ENCODE peak calls at places on chromosomes 16 and 17, in five cellular contexts. F is cardiac muscle cell, E is mammary epithelial cell, R is uterus, A is left ventricle myocardium inferior. D is an unnamed sample.

GRCh38 chr17:73972901-73973300 is 230.6 kb upstream of the RPL38 start:
- DNase-seq in E (no peak), A (no peak), R (no peak), F (no peak), D (peak; percentile 18)

GRCh38 chr17:74147436-74147835 is 56.0 kb upstream of the RPL38 start:
- DNase-seq in F (no peak), R (no peak), E (no peak), A (no peak), D (no peak)

GRCh38 chr17:12024332-12024731 is 3.7 kb downstream of the MAP2K4 start:
- DNase-seq in A (no peak), R (no peak), E (peak; percentile 89), F (no peak), D (no peak)

GRCh38 chr17:77738666-77739531 is 219.6 kb upstream of the TNRC6C start:
- DNase-seq in A (peak; percentile 64), E (no peak), R (no peak), F (no peak), D (peak; percentile 28)

GRCh38 chr17:4101127-4101798 is 41.6 kb downstream of the ZZEF1 start:
- DNase-seq in F (no peak), R (no peak), A (no peak), E (no peak), D (no peak)

GRCh38 chr16:12340151-12340733 is 363.7 kb downstream of the SNX29 start:
- DNase-seq in R (no peak), F (peak; percentile 35), E (peak; percentile 59), A (no peak), D (no peak)

GRCh38 chr17:4043862-4044261 is 79.6 kb upstream of the ATP2A3 start:
- DNase-seq in F (no peak), R (no peak), E (no peak), A (no peak), D (no peak)

GRCh38 chr16:68093816-68094613 is 8.8 kb downstream of the NFATC3 start:
- DNase-seq in E (peak; percentile 12), R (no peak), A (no peak), F (peak; percentile 31), D (no peak)

GRCh38 chr16:10629592-10629963 is 49.2 kb upstream of the EMP2 start:
- DNase-seq in R (no peak), E (no peak), A (no peak), F (no peak), D (no peak)

GRCh38 chr16:31008154-31008950 is 2.1 kb downstream of the STX1B start:
- DNase-seq in A (no peak), E (peak; percentile 60), F (no peak), R (no peak), D (no peak)

GRCh38 chr17:32261937-32262510 is 3.6 kb upstream of the RHBDL3 start:
- DNase-seq in F (no peak), R (no peak), E (no peak), A (no peak), D (no peak)

GRCh38 chr17:57875109-57876022 is 25.5 kb upstream of the MRPS23 start:
- DNase-seq in R (peak; percentile 86), A (peak; percentile 76), E (peak; percentile 91), F (peak; percentile 60), D (peak; percentile 82)

GRCh38 chr16:76278976-76279375 is 1.8 kb downstream of the CNTNAP4 start:
- DNase-seq in E (peak; percentile 7), A (no peak), F (peak; percentile 61), R (no peak), D (no peak)

GRCh38 chr17:50685691-50686493 is 21.8 kb downstream of the ANKRD40 start:
- DNase-seq in F (no peak), R (no peak), A (no peak), E (no peak), D (peak; percentile 48)

GRCh38 chr17:40316571-40317344 is 7.8 kb downstream of the RARA start:
- DNase-seq in A (peak; percentile 78), R (peak; percentile 82), F (peak; percentile 82), E (peak; percentile 69), D (peak; percentile 85)

GRCh38 chr17:1522626-1523025 is 6.2 kb upstream of the INPP5K start:
- DNase-seq in F (no peak), E (no peak), R (no peak), A (no peak), D (no peak)

GRCh38 chr17:47998044-47998443 is 27.1 kb downstream of the CDK5RAP3 start:
- DNase-seq in A (no peak), E (no peak), F (no peak), R (no peak), D (no peak)
- H3K4me1 ChIP-seq in A (peaks cover 18% of the 10 kb centered on the region), E (peaks cover 12% of the 10 kb centered on the region), F (peaks cover 22% of the 10 kb centered on the region), R (no peaks in the 10 kb centered on the region), D (peaks cover 12% of the 10 kb centered on the region)

DNA sequence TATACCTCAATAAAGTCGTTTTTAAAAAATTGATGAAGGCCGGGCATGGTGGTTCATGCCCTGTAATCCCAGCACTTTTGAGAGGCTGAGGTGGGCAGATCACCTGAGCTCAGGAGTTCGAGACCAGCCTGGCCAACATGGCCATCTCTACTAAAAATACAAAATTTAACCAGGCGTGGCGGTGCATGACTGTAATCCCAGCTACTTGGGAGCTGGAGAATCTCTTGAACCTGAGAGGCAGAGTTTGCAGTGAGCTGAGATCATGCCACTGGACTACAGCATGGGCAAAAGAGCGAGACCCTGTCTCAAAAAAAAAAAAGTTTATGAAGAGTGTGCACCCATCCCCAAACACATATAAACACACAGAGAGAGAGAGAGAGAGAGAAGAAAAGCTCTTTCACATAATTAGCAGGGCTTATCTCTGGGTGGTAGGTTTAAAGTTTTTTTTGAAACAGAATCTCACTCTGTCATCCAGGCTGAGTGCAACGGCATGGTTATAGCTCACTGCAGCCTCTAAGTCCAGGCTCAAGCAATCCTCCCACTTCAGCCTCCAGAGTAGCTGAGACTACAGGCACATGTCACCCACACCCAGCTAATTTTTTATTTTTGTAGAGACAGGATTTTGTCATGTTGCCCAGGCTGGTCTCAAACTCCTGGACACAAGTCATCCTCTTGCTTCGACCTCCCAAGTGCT is 3.0 kb downstream of the SREBF1 start:
- DNase-seq in E (no peak), A (no peak), F (no peak), R (no peak), D (no peak)
- H3K4me1 ChIP-seq in E (peaks cover 32% of the 10 kb centered on the region), A (peaks cover 73% of the 10 kb centered on the region), F (peaks cover 45% of the 10 kb centered on the region), R (peaks cover 11% of the 10 kb centered on the region), D (peaks cover 42% of the 10 kb centered on the region)

DNA sequence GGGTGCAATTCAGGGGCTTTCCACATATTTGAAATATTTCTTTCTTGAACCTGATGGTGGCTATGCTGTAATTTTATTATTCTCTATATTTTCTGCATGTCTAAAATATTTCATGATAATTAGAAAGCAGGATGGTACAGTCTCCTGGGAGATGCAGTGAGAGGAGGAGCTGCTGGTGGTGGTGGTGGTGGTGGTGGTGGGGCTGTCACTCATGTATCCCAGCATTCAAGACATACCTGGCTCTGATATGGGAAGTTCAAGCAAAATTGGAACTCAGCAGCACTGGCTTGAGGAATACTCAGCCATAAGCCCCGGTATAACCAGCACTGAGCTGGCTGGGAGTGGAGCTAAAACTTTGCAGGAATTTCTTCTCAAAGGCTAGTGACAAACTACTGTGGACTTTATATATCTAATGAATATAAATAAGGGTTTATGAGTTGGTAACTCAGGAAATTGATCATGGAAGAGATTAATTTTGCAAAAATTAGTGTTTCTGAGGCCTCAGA is 200.3 kb downstream of the PRKCB start:
- DNase-seq in A (no peak), R (no peak), E (no peak), F (no peak), D (no peak)
- H3K4me1 ChIP-seq in A (no peaks in the 10 kb centered on the region), R (no peaks in the 10 kb centered on the region), E (no peaks in the 10 kb centered on the region), F (no peaks in the 10 kb centered on the region), D (no peaks in the 10 kb centered on the region)

DNA sequence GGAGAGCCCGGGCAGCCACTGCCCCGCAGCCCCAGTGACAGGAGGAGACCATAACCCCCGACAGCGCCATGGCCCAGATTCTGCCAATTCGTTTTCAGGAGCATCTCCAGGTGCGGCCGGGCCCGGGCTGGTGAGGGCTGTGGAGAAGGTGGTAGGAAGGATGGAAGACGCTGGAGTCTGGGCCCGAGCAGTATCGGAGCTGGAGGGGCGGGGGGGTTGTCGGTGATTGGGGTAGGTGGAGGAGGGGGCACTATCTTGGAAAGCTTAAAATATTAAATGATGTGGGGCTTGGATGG is 317 bp downstream of the CLTC start:
- DNase-seq in A (no peak), E (no peak), F (no peak), R (no peak), D (no peak)
- H3K4me1 ChIP-seq in A (peaks cover 72% of the 10 kb centered on the region), E (peaks cover 13% of the 10 kb centered on the region), F (peaks cover 34% of the 10 kb centered on the region), R (peaks cover 3% of the 10 kb centered on the region), D (peaks cover 46% of the 10 kb centered on the region)

GRCh38 chr16:35565626-35566025 is 2106.2 kb downstream of the TP53TG3F start:
- DNase-seq in F (no peak), A (no peak), E (no peak), R (no peak), D (no peak)
- H3K4me1 ChIP-seq in F (no peaks in the 10 kb centered on the region), A (no peaks in the 10 kb centered on the region), E (no peaks in the 10 kb centered on the region), R (no peaks in the 10 kb centered on the region), D (no peaks in the 10 kb centered on the region)

DNA sequence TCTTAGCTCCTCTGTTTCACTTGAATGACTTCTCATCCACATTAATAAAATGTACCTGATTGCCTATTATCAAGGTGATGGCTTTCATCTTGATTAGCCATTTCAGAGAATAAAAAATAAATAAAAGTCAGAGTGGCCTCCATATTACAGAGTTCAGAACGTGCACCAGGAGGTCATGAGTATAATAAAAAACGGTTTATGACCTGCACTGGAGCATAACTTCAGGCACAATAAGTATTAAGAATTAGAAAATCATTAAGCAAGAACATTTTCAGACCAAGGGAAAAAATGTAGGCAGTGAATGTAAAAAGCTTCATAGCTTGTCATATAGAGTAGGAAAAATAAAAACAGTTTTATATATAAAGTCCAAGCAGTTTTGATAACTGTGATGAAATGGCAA is 11.4 kb downstream of the METTL9 start:
- DNase-seq in F (no peak), R (no peak), A (no peak), E (no peak), D (no peak)
- H3K4me1 ChIP-seq in F (peaks cover 29% of the 10 kb centered on the region), R (no peaks in the 10 kb centered on the region), A (peaks cover 46% of the 10 kb centered on the region), E (peaks cover 15% of the 10 kb centered on the region), D (peaks cover 50% of the 10 kb centered on the region)

DNA sequence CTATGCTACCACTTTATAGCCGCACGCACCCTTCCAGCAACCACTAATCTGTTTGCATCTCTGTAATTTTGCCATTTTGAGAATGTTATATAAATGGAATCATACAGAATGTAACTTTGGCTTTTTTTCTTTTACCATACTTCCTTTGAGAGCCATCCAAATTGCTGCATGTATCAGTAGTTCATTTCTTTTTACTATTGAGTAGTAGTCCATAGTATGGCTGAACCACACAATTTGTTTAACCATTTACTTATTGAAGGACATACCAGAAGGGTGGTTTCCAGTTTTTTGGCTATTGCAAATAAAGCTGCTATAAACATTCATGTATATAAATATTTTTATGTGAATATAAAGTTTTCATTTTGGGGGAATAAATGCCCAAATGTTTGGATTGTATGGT is 8.8 kb downstream of the TENT4B start:
- DNase-seq in F (no peak), E (no peak), R (no peak), A (no peak), D (no peak)
- H3K4me1 ChIP-seq in F (peaks cover 5% of the 10 kb centered on the region), E (peaks cover 8% of the 10 kb centered on the region), R (no peaks in the 10 kb centered on the region), A (peaks cover 62% of the 10 kb centered on the region), D (peaks cover 19% of the 10 kb centered on the region)

DNA sequence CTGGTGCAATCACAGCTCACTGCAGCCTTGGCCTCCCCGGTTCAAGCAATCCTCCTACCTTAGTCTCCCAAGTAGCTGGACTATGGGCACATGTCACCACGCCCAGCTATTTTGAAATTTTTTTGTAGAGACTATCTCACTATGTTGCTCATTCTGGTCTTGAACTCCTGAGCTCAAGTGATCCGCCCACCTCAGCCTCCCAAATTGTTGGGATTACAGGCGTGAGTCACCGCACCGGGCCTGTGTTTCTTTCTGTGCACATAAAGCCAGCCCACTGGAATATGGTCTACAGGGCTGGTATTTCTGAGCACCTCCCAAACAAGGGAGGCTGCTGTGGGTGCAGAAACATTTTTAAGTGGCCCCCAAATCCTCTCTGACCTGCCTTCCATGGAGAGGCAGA is 8.4 kb downstream of the TMEM95 start:
- DNase-seq in A (no peak), E (no peak), R (no peak), F (no peak), D (no peak)
- H3K4me1 ChIP-seq in A (no peaks in the 10 kb centered on the region), E (peaks cover 22% of the 10 kb centered on the region), R (no peaks in the 10 kb centered on the region), F (no peaks in the 10 kb centered on the region), D (no peaks in the 10 kb centered on the region)